ENCODE peak calls at places on chromosomes 12 and 14, in five cellular contexts. One of them, this sample, is unnamed.

GRCh38 chr12:125525879-125526278 is 460.6 kb downstream of the AACS start:
- DNase-seq in HFFc6: no peak
- DNase-seq in kidney: no peak
- DNase-seq in endothelial cell: no peak
- DNase-seq in nephron progenitor cell: no peak
- DNase-seq in this sample: no peak

GRCh38 chr12:68122236-68122920 is 37.2 kb downstream of the IFNG start:
- DNase-seq in nephron progenitor cell: no peak
- DNase-seq in HFFc6: no peak
- DNase-seq in kidney: no peak
- DNase-seq in endothelial cell: no peak
- DNase-seq in this sample: no peak

GRCh38 chr12:57476162-57476992 is 3.3 kb downstream of the ARHGAP9 start:
- DNase-seq in endothelial cell: peak; percentile 63
- DNase-seq in HFFc6: no peak
- DNase-seq in kidney: peak; percentile 78
- DNase-seq in nephron progenitor cell: no peak
- DNase-seq in this sample: no peak

GRCh38 chr14:22002860-22003284 is 329.3 kb upstream of the OR4E1 start:
- DNase-seq in kidney: no peak
- DNase-seq in endothelial cell: peak; percentile 41
- DNase-seq in nephron progenitor cell: peak; percentile 30
- DNase-seq in HFFc6: no peak
- DNase-seq in this sample: no peak

GRCh38 chr14:92880851-92881250 is 42.1 kb upstream of the CHGA start:
- DNase-seq in HFFc6: peak; percentile 19
- DNase-seq in kidney: no peak
- DNase-seq in nephron progenitor cell: no peak
- DNase-seq in endothelial cell: no peak
- DNase-seq in this sample: no peak

GRCh38 chr14:98714604-98715003 is 557.4 kb downstream of the BCL11B start:
- DNase-seq in endothelial cell: no peak
- DNase-seq in HFFc6: no peak
- DNase-seq in nephron progenitor cell: no peak
- DNase-seq in kidney: no peak
- DNase-seq in this sample: no peak

GRCh38 chr14:52998376-52999010 is 47.6 kb upstream of the FERMT2 start:
- DNase-seq in nephron progenitor cell: no peak
- DNase-seq in HFFc6: peak; percentile 77
- DNase-seq in endothelial cell: no peak
- DNase-seq in kidney: no peak
- DNase-seq in this sample: peak; percentile 77

GRCh38 chr12:117907108-117907689 is 61.6 kb downstream of the KSR2 start:
- DNase-seq in endothelial cell: no peak
- DNase-seq in nephron progenitor cell: no peak
- DNase-seq in HFFc6: no peak
- DNase-seq in kidney: no peak
- DNase-seq in this sample: no peak

GRCh38 chr12:124152733-124153132 is 142.2 kb upstream of the RFLNA start:
- DNase-seq in HFFc6: no peak
- DNase-seq in kidney: peak; percentile 85
- DNase-seq in endothelial cell: no peak
- DNase-seq in nephron progenitor cell: no peak
- DNase-seq in this sample: no peak

GRCh38 chr14:77649326-77649725 is 32.9 kb upstream of the SPTLC2 start:
- DNase-seq in HFFc6: no peak
- DNase-seq in nephron progenitor cell: no peak
- DNase-seq in endothelial cell: no peak
- DNase-seq in kidney: no peak
- DNase-seq in this sample: no peak

GRCh38 chr14:77657244-77657643 is 40.8 kb upstream of the SPTLC2 start:
- DNase-seq in endothelial cell: peak; percentile 16
- DNase-seq in HFFc6: no peak
- DNase-seq in nephron progenitor cell: no peak
- DNase-seq in kidney: no peak
- DNase-seq in this sample: no peak

GRCh38 chr14:77648520-77649200 is 32.2 kb upstream of the SPTLC2 start:
- DNase-seq in endothelial cell: no peak
- DNase-seq in kidney: no peak
- DNase-seq in HFFc6: no peak
- DNase-seq in nephron progenitor cell: no peak
- DNase-seq in this sample: no peak

GRCh38 chr14:77654001-77654431 is 37.6 kb upstream of the SPTLC2 start:
- DNase-seq in endothelial cell: no peak
- DNase-seq in HFFc6: no peak
- DNase-seq in kidney: no peak
- DNase-seq in nephron progenitor cell: no peak
- DNase-seq in this sample: no peak

GRCh38 chr14:77653473-77653872 is 37.0 kb upstream of the SPTLC2 start:
- DNase-seq in endothelial cell: no peak
- DNase-seq in HFFc6: no peak
- DNase-seq in nephron progenitor cell: no peak
- DNase-seq in kidney: no peak
- DNase-seq in this sample: no peak
- TF ChIP-seq CTCF in endothelial cell: peak; percentile 31
- TF ChIP-seq CTCF in HFFc6: peak; percentile 55
- TF ChIP-seq CTCF in nephron progenitor cell: no peak
- TF ChIP-seq CTCF in kidney: no peak
- TF ChIP-seq CTCF in this sample: no peak

GRCh38 chr14:99742509-99743487 is 50.4 kb upstream of the EML1 start:
- DNase-seq in endothelial cell: no peak
- DNase-seq in kidney: no peak
- DNase-seq in nephron progenitor cell: no peak
- DNase-seq in HFFc6: no peak
- DNase-seq in this sample: no peak

GRCh38 chr14:99744873-99745224 is 48.4 kb upstream of the EML1 start:
- DNase-seq in endothelial cell: no peak
- DNase-seq in nephron progenitor cell: no peak
- DNase-seq in HFFc6: no peak
- DNase-seq in kidney: no peak
- DNase-seq in this sample: no peak

GRCh38 chr14:99745307-99745951 is 47.8 kb upstream of the EML1 start:
- DNase-seq in endothelial cell: no peak
- DNase-seq in kidney: peak; percentile 52
- DNase-seq in nephron progenitor cell: no peak
- DNase-seq in HFFc6: peak; percentile 84
- DNase-seq in this sample: no peak

GRCh38 chr14:99742074-99742473 is 51.1 kb upstream of the EML1 start:
- DNase-seq in HFFc6: no peak
- DNase-seq in endothelial cell: no peak
- DNase-seq in kidney: no peak
- DNase-seq in nephron progenitor cell: no peak
- DNase-seq in this sample: no peak

DNA sequence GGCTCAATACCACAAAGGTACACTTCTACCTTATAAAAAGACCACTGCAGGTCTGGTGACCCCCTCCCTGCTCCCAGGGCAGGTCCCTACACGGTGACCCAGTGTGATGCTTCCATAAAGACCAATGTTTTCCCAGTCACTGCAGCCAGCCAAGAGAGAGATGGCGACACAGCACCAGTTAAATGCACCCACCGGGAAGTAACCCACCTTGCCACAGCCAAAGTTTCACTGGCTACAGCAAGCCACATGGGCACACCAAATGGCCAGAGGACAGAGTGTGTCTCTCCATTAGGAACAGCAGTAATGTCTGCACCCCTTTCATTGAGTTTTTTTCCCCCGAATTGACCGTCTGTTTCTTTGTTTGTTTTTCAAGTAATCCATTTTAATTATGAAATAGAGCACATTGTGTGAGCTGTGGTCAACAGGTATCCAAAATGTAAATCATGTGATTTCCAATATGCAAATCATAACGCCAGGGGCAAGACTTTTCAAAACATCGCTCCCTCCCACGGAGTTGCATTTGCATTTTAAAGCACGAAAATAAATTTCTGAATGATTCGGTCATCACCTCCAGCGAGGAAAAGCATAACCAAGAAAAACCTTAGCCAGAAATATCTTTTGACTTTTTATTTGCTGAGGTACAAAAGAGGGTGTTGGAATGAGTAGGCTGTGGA is 48.9 kb upstream of the EML1 start:
- DNase-seq in endothelial cell: no peak
- DNase-seq in kidney: no peak
- DNase-seq in HFFc6: peak; percentile 71
- DNase-seq in nephron progenitor cell: no peak
- DNase-seq in this sample: no peak
- TF ChIP-seq CTCF in endothelial cell: no peak
- TF ChIP-seq CTCF in kidney: no peak
- TF ChIP-seq CTCF in HFFc6: no peak
- TF ChIP-seq CTCF in nephron progenitor cell: no peak
- TF ChIP-seq CTCF in this sample: no peak

DNA sequence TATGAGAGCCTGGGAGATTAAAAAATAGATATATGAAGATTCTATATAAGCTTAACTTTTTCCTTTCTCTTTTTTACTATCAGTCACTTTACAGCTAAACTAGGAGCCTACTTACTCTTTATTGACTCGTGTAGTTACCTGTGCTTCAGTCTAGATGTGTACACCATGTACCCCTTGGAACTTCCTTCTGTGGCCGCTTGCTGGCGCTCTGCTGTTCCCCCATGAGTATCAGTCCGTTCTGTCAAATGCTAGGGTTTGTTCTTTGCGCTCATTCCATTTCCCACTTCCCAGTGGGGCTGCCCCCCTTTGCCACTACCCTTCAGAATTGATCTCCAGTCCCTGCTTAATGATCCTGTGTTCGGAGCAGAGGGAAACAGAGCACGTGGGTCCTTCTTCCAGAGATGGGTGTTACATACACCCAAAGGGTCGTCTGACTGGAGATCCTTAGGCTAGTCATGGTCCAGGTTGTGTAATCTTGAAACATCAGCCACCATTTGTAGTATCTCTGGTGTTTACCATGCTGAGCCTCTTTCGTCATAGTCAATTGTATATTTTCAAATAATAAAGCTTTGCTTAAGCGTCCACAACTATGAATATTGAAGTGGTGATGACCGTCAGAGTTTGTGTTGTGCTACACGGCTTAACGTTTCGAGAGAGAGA is 160.0 kb downstream of the FBXL14 start:
- DNase-seq in HFFc6: no peak
- DNase-seq in endothelial cell: no peak
- DNase-seq in nephron progenitor cell: no peak
- DNase-seq in kidney: no peak
- DNase-seq in this sample: no peak
- TF ChIP-seq CTCF in HFFc6: no peak
- TF ChIP-seq CTCF in endothelial cell: no peak
- TF ChIP-seq CTCF in nephron progenitor cell: no peak
- TF ChIP-seq CTCF in kidney: no peak
- TF ChIP-seq CTCF in this sample: no peak

GRCh38 chr12:113064395-113065125 is 8.0 kb downstream of the DTX1 start:
- DNase-seq in endothelial cell: no peak
- DNase-seq in kidney: no peak
- DNase-seq in nephron progenitor cell: no peak
- DNase-seq in HFFc6: no peak
- DNase-seq in this sample: no peak

GRCh38 chr12:113062502-113063395 is 6.2 kb downstream of the DTX1 start:
- DNase-seq in kidney: no peak
- DNase-seq in HFFc6: no peak
- DNase-seq in nephron progenitor cell: no peak
- DNase-seq in endothelial cell: no peak
- DNase-seq in this sample: no peak

GRCh38 chr12:113066806-113067400 is 10.4 kb downstream of the DTX1 start:
- DNase-seq in HFFc6: no peak
- DNase-seq in endothelial cell: no peak
- DNase-seq in kidney: no peak
- DNase-seq in nephron progenitor cell: no peak
- DNase-seq in this sample: no peak

GRCh38 chr12:113063396-113064350 is 7.1 kb downstream of the DTX1 start:
- DNase-seq in kidney: no peak
- DNase-seq in nephron progenitor cell: no peak
- DNase-seq in HFFc6: no peak
- DNase-seq in endothelial cell: no peak
- DNase-seq in this sample: no peak

DNA sequence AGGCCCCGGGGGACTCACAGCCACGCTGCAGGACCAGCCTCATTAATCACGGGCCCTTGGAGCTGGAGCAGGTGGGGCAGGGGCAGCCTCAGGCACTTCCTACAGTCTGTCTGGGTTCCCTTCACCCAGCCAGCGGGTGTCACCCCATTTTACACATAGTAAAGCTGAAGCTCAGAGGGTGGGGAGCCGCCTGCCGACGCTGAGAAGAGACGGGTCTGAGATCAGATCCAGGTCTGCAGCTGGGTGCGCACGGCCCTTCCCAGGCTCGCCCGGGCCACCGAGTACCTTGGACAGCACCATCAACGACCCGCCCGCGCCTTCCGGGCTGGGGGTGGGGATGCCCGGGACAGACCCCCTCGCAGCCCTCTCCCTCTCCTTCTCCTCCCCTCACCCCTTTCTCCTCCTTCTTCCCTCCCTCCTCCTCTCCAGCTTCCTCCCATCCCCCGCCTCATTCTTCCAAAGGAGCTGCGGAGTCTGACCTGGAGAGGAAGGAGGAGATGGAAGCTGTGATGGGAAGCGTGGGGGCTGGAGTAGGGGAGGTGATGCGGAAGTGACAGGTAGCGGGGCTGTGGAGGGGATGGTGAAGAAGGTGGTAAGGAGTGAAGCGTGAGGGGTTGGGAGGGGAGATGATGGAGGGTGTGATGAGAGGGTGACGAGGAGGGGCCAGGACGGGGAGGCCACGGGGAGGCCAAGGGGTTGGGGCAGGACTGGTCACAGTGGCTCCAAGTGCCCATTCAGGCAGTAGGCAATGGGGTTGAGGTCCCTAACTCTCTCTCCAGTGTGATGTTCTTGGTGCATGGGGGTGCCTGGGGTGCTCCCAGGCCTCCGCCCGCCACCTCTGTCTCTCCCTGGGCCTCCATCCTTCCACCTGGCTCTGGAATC is 8.8 kb downstream of the DTX1 start:
- DNase-seq in nephron progenitor cell: peak; percentile 83
- DNase-seq in kidney: no peak
- DNase-seq in endothelial cell: peak; percentile 67
- DNase-seq in HFFc6: no peak
- DNase-seq in this sample: no peak
- TF ChIP-seq CTCF in nephron progenitor cell: no peak
- TF ChIP-seq CTCF in kidney: no peak
- TF ChIP-seq CTCF in endothelial cell: no peak
- TF ChIP-seq CTCF in HFFc6: no peak
- TF ChIP-seq CTCF in this sample: no peak